ENCODE peak calls at places on chromosomes 3 and 15, in five cellular contexts. A, I, K, D and G are unnamed samples.

GRCh38 chr3:10502185-10502880 is 3.1 kb downstream of the ATP2B2 start:
- DNase-seq in D (no peak), A (no peak), I (no peak), K (no peak), G (no peak)

GRCh38 chr3:128112406-128112968 is 11.1 kb downstream of the RUVBL1 start:
- DNase-seq in A (peak), I (no peak), D (peak), K (peak), G (peak)

GRCh38 chr15:99443056-99443756 is 122.6 kb upstream of the MEF2A start:
- DNase-seq in A (no peak), D (no peak), K (no peak), I (no peak), G (no peak)

GRCh38 chr3:144444061-144444460 is 472.4 kb downstream of the DIPK2A start:
- DNase-seq in I (no peak), A (no peak), D (no peak), K (no peak), G (no peak)

GRCh38 chr3:149247929-149248691 is 26.5 kb upstream of the CP start:
- DNase-seq in D (peak), A (no peak), I (no peak), K (peak), G (no peak)

GRCh38 chr3:35184775-35185174 is 454.6 kb upstream of the ARPP21 start:
- DNase-seq in I (no peak), K (peak), D (peak), A (no peak), G (no peak)

GRCh38 chr3:113117511-113118302 is 93.7 kb upstream of the BOC start:
- DNase-seq in K (peak), D (peak), I (no peak), A (peak), G (peak)

GRCh38 chr15:85690546-85691226 is 104.0 kb downstream of the KLHL25 start:
- DNase-seq in D (no peak), K (no peak), A (no peak), I (no peak), G (no peak)

GRCh38 chr3:50550079-50550736 is 17.3 kb downstream of the C3orf18 start:
- DNase-seq in A (no peak), D (peak), K (peak), I (no peak), G (peak)

GRCh38 chr3:70771426-70772147 is 459.1 kb upstream of the MDFIC2 start:
- DNase-seq in A (peak), K (peak), I (no peak), D (peak), G (peak)

GRCh38 chr3:155859859-155860258 is 5.6 kb upstream of the SLC33A1 start:
- DNase-seq in K (no peak), D (peak), I (no peak), A (no peak), G (peak)

DNA sequence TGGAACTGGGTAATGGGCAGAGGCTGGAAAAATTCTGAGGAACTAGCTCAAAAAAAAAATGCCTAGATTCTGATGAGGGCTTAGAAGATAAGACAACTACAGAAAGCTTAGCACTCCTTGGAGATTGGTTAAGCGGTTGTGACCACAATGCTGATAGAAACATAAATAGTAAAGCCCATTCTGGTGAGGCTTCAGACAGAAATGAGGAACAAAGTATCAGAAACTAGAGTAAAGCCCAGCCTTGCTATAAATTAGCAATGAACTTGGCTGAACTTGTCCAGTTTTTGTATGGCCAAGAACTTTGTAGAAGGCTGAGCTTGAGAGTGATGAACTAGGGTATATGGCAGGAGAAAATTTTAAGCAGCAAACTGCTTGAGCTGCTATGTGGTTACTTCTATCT is 25.4 kb downstream of the GOLGB1 start:
- DNase-seq in I (no peak), K (no peak), D (no peak), A (no peak), G (no peak)
- TF ChIP-seq CTCF in I (no peak), K (no peak), D (no peak), A (no peak), G (no peak)

GRCh38 chr3:53122255-53122932 is 7.8 kb downstream of the RFT1 start:
- DNase-seq in A (no peak), I (no peak), K (no peak), D (no peak), G (no peak)

GRCh38 chr3:53126646-53127045 is 3.6 kb downstream of the RFT1 start:
- DNase-seq in K (no peak), A (no peak), D (no peak), I (no peak), G (no peak)

GRCh38 chr3:53122933-53123305 is 7.3 kb downstream of the RFT1 start:
- DNase-seq in A (no peak), K (no peak), I (no peak), D (no peak), G (no peak)

GRCh38 chr3:53123953-53124352 is 6.3 kb downstream of the RFT1 start:
- DNase-seq in K (no peak), D (no peak), I (no peak), A (no peak), G (no peak)

GRCh38 chr3:53123510-53123909 is 6.7 kb downstream of the RFT1 start:
- DNase-seq in K (no peak), D (no peak), A (no peak), I (no peak), G (no peak)
- H3K4me3 ChIP-seq in K (no peak), D (no peak), A (no peak), I (no peak), G (no peak)

DNA sequence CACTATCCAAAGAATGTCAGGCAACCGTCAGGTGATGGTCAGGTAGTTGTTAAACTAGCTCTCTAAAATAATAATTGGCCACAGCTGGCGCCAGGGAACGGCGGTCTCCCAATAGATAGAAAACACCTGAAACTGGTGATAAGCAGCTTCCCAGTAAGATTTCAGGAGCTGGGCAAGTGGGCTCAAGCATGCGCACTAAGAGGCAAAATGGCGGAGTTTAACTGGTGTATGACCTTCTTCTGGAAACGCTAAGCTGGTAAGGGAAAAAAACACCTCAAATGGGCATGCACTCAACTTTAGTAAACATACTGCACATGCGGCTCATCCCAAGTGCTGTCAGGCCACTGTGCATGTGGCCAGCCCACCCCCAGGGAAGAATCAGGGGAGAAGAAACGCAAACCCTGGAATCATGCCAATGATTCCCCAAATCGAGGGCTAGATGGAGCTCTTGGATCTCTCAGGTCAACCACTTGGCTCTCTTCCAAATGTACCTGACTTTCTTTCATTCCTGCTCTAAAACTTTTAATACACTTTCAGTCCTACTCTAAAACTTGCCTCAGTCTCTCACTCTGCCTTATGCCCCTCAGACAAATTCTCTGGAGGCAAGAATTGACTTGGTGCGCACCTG is 195.0 kb downstream of the ZNF621 start:
- DNase-seq in D (peak), A (no peak), I (no peak), K (peak), G (peak)
- TF ChIP-seq CTCF in D (no peak), A (no peak), I (peak), K (peak), G (no peak)

GRCh38 chr15:78565097-78565950 is at the start of gene CHRNA5:
- DNase-seq in I (peak), D (peak), A (peak), K (peak), G (peak)
- H3K4me3 ChIP-seq in I (peak), D (peak), A (peak), K (peak), G (peak)